ENCODE peak calls at places on chromosomes 1 and 21, in ten cellular contexts. T is hepatic stellate cell, U is RPMI7951, Q is cardiac septum, C is neural crest cell, G is NCI-H526, P is T follicular helper cell, Z is substantia nigra, J is HT1080, W is WERI-Rb-1. B is an unnamed sample.

GRCh38 chr1:225700164-225700740 is 47.3 kb upstream of the ENAH start:
- DNase-seq in T (peak; percentile 84), J (peak; percentile 99), W (no peak), P (no peak), Q (no peak), G (no peak), Z (no peak), C (no peak), U (peak; percentile 99), B (no peak)

GRCh38 chr1:65581120-65581519 is 160.7 kb downstream of the LEPR start:
- DNase-seq in P (no peak), C (no peak), U (no peak), J (no peak), Q (no peak), W (no peak), T (no peak), G (no peak), Z (no peak), B (no peak)

GRCh38 chr1:27405074-27405473 is 12.7 kb downstream of the GPR3 start:
- DNase-seq in Q (no peak), G (no peak), C (no peak), J (no peak), P (no peak), Z (no peak), T (peak; percentile 71), W (peak; percentile 51), U (peak; percentile 32), B (no peak)

GRCh38 chr1:79847715-79848114 is 841.2 kb upstream of the ADGRL4 start:
- DNase-seq in Q (no peak), Z (no peak), C (peak; percentile 16), P (no peak), W (no peak), T (no peak), J (no peak), G (no peak), U (no peak), B (peak; percentile 49)

GRCh38 chr1:3756394-3756793 is 4.1 kb downstream of the CCDC27 start:
- DNase-seq in U (no peak), Q (no peak), T (no peak), Z (no peak), P (no peak), C (no peak), G (no peak), W (no peak), J (no peak), B (no peak)

GRCh38 chr1:94481473-94481933 is 60.1 kb downstream of the F3 start:
- DNase-seq in W (peak; percentile 29), T (peak; percentile 40), P (peak; percentile 0), U (peak; percentile 69), C (peak; percentile 34), J (peak; percentile 75), G (peak; percentile 21), Q (no peak), Z (peak; percentile 42), B (peak; percentile 72)

GRCh38 chr1:54273092-54273836 is 73.3 kb downstream of the MRPL37 start:
- DNase-seq in C (peak; percentile 59), T (peak; percentile 96), Q (no peak), G (peak; percentile 93), W (peak; percentile 93), J (no peak), Z (peak; percentile 82), P (no peak), U (peak; percentile 93), B (peak; percentile 86)

GRCh38 chr1:7379445-7379971 is 391.6 kb upstream of the VAMP3 start:
- DNase-seq in Z (no peak), W (no peak), T (no peak), C (peak; percentile 32), P (no peak), G (peak; percentile 91), J (peak; percentile 89), U (peak; percentile 87), Q (peak; percentile 57), B (peak; percentile 6)

GRCh38 chr21:37915516-37915915 is 741 bp downstream of the KCNJ6 start:
- DNase-seq in G (peak; percentile 67), C (no peak), Q (no peak), U (no peak), Z (no peak), T (no peak), P (no peak), W (peak; percentile 33), J (no peak), B (peak; percentile 37)

GRCh38 chr1:177983824-177984528 is 14.1 kb upstream of the SEC16B start:
- DNase-seq in J (peak; percentile 85), U (peak; percentile 86), Z (peak; percentile 14), P (no peak), G (no peak), W (no peak), Q (no peak), C (peak; percentile 14), T (peak; percentile 69), B (no peak)

GRCh38 chr1:181479137-181479745 is 4.1 kb upstream of the CACNA1E start:
- DNase-seq in J (peak; percentile 53), U (peak; percentile 46), C (peak; percentile 23), G (peak; percentile 44), W (peak; percentile 13), P (peak; percentile 5), T (peak; percentile 65), Z (peak; percentile 11), Q (no peak), B (peak; percentile 86)

GRCh38 chr1:74425669-74426068 is 86.7 kb downstream of the LRRC53 start:
- DNase-seq in G (no peak), W (no peak), U (no peak), Z (no peak), T (peak; percentile 14), C (no peak), J (no peak), Q (no peak), P (no peak), B (no peak)

GRCh38 chr1:27418786-27419185 is 26.4 kb downstream of the GPR3 start:
- DNase-seq in W (no peak), Q (no peak), G (no peak), Z (no peak), P (no peak), T (no peak), C (no peak), U (no peak), J (no peak), B (no peak)

GRCh38 chr1:94092210-94092613 is 28.7 kb downstream of the ABCA4 start:
- DNase-seq in U (peak; percentile 42), Q (no peak), T (peak; percentile 57), W (no peak), C (no peak), Z (no peak), P (no peak), G (no peak), J (peak; percentile 90), B (no peak)

B was measured in D341Med.